ENCODE peak calls at places on chromosomes 11 and 22, in four cellular contexts. Y is HCT116; G is IMR-90; U is CD8-positive, alpha-beta T cell. W is an unnamed sample.

GRCh38 chr22:43777204-43777671 is 34.9 kb downstream of the EFCAB6 start:
- DNase-seq in Y (no peak), G (peak; percentile 91), U (no peak), W (no peak)

GRCh38 chr11:25529572-25529971 is 802.4 kb upstream of the ANO3 start:
- DNase-seq in Y (no peak), G (no peak), U (no peak), W (no peak)

GRCh38 chr11:109972939-109973338 is 120.3 kb upstream of the ZC3H12C start:
- DNase-seq in Y (no peak), G (no peak), U (no peak), W (no peak)

GRCh38 chr11:119323532-119324033 is 6.7 kb upstream of the MCAM start:
- DNase-seq in Y (peak; percentile 51), G (peak; percentile 66), U (peak; percentile 73), W (peak; percentile 68)

GRCh38 chr11:2346014-2346413 is 31.1 kb upstream of the CD81 start:
- DNase-seq in Y (no peak), G (no peak), U (no peak), W (no peak)

GRCh38 chr11:71333473-71333872 is 81.1 kb upstream of the SHANK2 start:
- DNase-seq in Y (no peak), G (no peak), U (no peak), W (no peak)

GRCh38 chr11:119181677-119182412 is 3.4 kb upstream of the NHERF4 start:
- DNase-seq in Y (no peak), G (no peak), U (no peak), W (no peak)

GRCh38 chr22:49975543-49976389 is 15.2 kb downstream of the PIM3 start:
- DNase-seq in Y (no peak), G (no peak), U (no peak), W (no peak)

GRCh38 chr22:48785792-48786678 is 1041.6 kb downstream of the BRD1 start:
- DNase-seq in Y (no peak), G (no peak), U (no peak), W (no peak)

GRCh38 chr11:67267188-67268035 is 1.1 kb downstream of the GRK2 start:
- DNase-seq in Y (no peak), G (no peak), U (peak; percentile 34), W (no peak)

GRCh38 chr11:2347449-2347848 is 29.7 kb upstream of the CD81 start:
- DNase-seq in Y (no peak), G (no peak), U (no peak), W (no peak)

GRCh38 chr11:123628936-123629683 is 25.3 kb downstream of the SCN3B start:
- DNase-seq in Y (no peak), G (peak; percentile 84), U (no peak), W (no peak)

GRCh38 chr11:788953-789940 is 643 bp downstream of the CEND1 start:
- DNase-seq in Y (no peak), G (no peak), U (no peak), W (no peak)

GRCh38 chr22:49140921-49141680 is 686.6 kb downstream of the BRD1 start:
- DNase-seq in Y (no peak), G (no peak), U (no peak), W (no peak)

GRCh38 chr11:40746282-40746681 is 713.2 kb downstream of the LRRC4C start:
- DNase-seq in Y (no peak), G (no peak), U (no peak), W (no peak)

GRCh38 chr22:23557036-23557435 is 23.1 kb downstream of the IGLL1 start:
- DNase-seq in Y (no peak), G (no peak), U (no peak), W (no peak)

GRCh38 chr11:103433380-103433779 is 324.2 kb downstream of the DYNC2H1 start:
- DNase-seq in Y (no peak), G (peak; percentile 94), U (no peak), W (no peak)

GRCh38 chr11:104650234-104650633 is 248.0 kb downstream of the CASP12 start:
- DNase-seq in Y (no peak), G (no peak), U (no peak), W (no peak)

GRCh38 chr11:65695459-65696241 is 16.4 kb upstream of the KAT5 start:
- DNase-seq in Y (peak; percentile 26), G (no peak), U (no peak), W (no peak)

GRCh38 chr11:34975482-34975881 is 59.1 kb downstream of the PDHX start:
- DNase-seq in Y (no peak), G (no peak), U (no peak), W (no peak)

GRCh38 chr11:106242723-106243405 is 165.4 kb downstream of the AASDHPPT start:
- DNase-seq in Y (no peak), G (no peak), U (no peak), W (no peak)

GRCh38 chr11:12249590-12250260 is 127.6 kb upstream of the PARVA start:
- DNase-seq in Y (no peak), G (no peak), U (no peak), W (no peak)

GRCh38 chr11:66858186-66858938 is 1.5 kb downstream of the LRFN4 start:
- DNase-seq in Y (no peak), G (no peak), U (no peak), W (no peak)

GRCh38 chr11:62545437-62546243 is 966 bp downstream of the AHNAK start:
- DNase-seq in Y (peak; percentile 75), G (peak; percentile 93), U (peak; percentile 55), W (no peak)

GRCh38 chr11:46295312-46295995 is 18.0 kb downstream of the CREB3L1 start:
- DNase-seq in Y (no peak), G (peak; percentile 72), U (peak; percentile 65), W (peak; percentile 53)

GRCh38 chr11:111384494-111384893 is 5.4 kb upstream of the POU2AF1 start:
- DNase-seq in Y (no peak), G (peak; percentile 19), U (no peak), W (no peak)

GRCh38 chr11:111388842-111389241 is 9.8 kb upstream of the POU2AF1 start:
- DNase-seq in Y (no peak), G (no peak), U (no peak), W (no peak)

GRCh38 chr11:111388431-111388830 is 9.4 kb upstream of the POU2AF1 start:
- DNase-seq in Y (no peak), G (no peak), U (no peak), W (no peak)

GRCh38 chr11:111386611-111387150 is 7.6 kb upstream of the POU2AF1 start:
- DNase-seq in Y (no peak), G (no peak), U (no peak), W (no peak)

GRCh38 chr11:111387318-111387863 is 8.3 kb upstream of the POU2AF1 start:
- DNase-seq in Y (no peak), G (no peak), U (no peak), W (no peak)
- H3K27ac ChIP-seq in Y (no peak overlapping the region), G (no peak overlapping the region), U (no peak overlapping the region), W (no peak overlapping the region)

GRCh38 chr11:114282488-114282887 is 13.7 kb upstream of the NNMT start:
- DNase-seq in Y (no peak), G (no peak), U (no peak), W (no peak)

GRCh38 chr11:114279778-114280532 is 16.2 kb upstream of the NNMT start:
- DNase-seq in Y (no peak), G (peak; percentile 61), U (no peak), W (no peak)

GRCh38 chr11:114280696-114281095 is 15.5 kb upstream of the NNMT start:
- DNase-seq in Y (peak; percentile 35), G (peak; percentile 85), U (no peak), W (no peak)

GRCh38 chr11:114283422-114283821 is 12.8 kb upstream of the NNMT start:
- DNase-seq in Y (no peak), G (no peak), U (no peak), W (no peak)

GRCh38 chr11:114281388-114281956 is 14.7 kb upstream of the NNMT start:
- DNase-seq in Y (no peak), G (no peak), U (no peak), W (no peak)
- H3K27ac ChIP-seq in Y (no peak overlapping the region), G (no peak overlapping the region), U (no peak overlapping the region), W (no peak overlapping the region)

GRCh38 chr22:24983151-24983550 is 30.6 kb downstream of the KIAA1671 start:
- DNase-seq in Y (no peak), G (no peak), U (no peak), W (no peak)
- H3K27ac ChIP-seq in Y (no peak overlapping the region), G (no peak overlapping the region), U (no peak overlapping the region), W (no peak overlapping the region)

DNA sequence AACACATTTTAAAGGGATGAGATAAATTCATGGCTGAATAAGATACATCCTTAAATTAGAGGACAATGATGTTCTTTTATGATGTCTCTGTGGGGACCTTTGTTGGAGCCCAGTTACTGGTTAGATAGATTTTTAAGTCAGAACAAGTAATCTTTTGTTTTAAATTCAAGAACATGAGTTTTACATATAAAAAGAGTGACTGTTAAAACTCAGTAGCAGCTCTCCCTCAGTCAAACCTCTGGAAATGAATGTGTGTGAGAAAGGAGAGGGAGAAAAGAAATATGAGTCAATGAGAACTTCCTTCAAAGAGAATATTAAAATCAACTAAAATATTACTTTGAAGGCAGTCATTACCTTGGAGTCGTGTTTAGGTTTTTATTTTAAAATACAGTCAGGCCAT is 241.7 kb downstream of the SWAP70 start:
- DNase-seq in Y (no peak), G (no peak), U (no peak), W (no peak)
- H3K27ac ChIP-seq in Y (peak overlapping the region; percentile 60), G (peak overlapping the region; percentile 99), U (no peak overlapping the region), W (no peak overlapping the region)

DNA sequence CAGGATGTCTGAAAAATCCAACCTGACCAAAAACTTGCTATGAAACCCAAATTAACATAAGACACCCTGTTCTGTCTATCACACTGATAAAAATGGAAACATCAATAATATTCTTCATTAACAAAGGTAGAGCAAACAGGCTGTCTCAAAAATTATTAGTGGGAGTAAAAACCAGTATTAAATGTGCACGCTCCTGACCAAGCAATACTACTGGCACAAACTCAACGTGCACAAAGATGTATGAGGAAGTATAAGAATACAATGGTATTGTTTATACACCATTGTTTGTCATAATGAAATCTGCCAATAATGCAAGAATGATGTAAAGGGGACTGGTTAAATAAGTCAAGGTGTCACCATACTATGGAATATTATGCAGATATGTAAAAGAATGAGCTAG is 288.5 kb downstream of the MN1 start:
- DNase-seq in Y (no peak), G (no peak), U (no peak), W (no peak)
- H3K27ac ChIP-seq in Y (no peak overlapping the region), G (no peak overlapping the region), U (no peak overlapping the region), W (no peak overlapping the region)

GRCh38 chr11:44568706-44569473 is 3.4 kb downstream of the CD82 start:
- DNase-seq in Y (no peak), G (peak; percentile 98), U (peak; percentile 79), W (peak; percentile 80)

GRCh38 chr11:44566952-44567875 is 1.8 kb downstream of the CD82 start:
- DNase-seq in Y (no peak), G (no peak), U (no peak), W (no peak)

GRCh38 chr11:44568358-44568705 is 2.9 kb downstream of the CD82 start:
- DNase-seq in Y (no peak), G (no peak), U (no peak), W (no peak)

GRCh38 chr11:44566559-44566949 is 1.1 kb downstream of the CD82 start:
- DNase-seq in Y (no peak), G (no peak), U (no peak), W (no peak)

DNA sequence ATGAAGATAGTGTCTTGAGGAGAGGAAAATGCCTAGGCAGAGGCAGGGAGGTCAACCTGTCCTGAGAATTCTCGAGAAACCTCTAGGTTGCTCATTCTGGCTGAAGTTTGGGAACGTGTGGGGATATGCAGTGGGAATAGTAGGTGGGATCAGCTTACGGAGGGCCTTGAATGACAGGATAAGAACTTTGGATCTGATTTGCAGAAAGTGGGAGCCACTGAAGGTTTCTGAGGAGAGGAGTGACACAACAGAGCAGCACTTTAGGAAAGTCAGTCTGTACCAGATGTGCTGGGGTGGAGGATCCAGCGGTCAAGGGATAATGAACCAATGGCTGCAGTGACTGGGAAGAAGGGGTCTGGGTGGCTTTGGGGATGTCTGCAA is 2.4 kb downstream of the CD82 start:
- DNase-seq in Y (no peak), G (no peak), U (no peak), W (no peak)
- H3K27ac ChIP-seq in Y (no peak overlapping the region), G (peak overlapping the region; percentile 89), U (no peak overlapping the region), W (no peak overlapping the region)